ENCODE peak calls at places on chromosome 2, in ten cellular contexts. G is uterus, Q is aorta, R is heart left ventricle, M is PC-3, P is cardiac muscle cell, S is adrenal gland, V is lower lobe of right lung, D is HepG2, H is transverse colon. X is an unnamed sample.

GRCh38 chr2:73830871-73831401 is 2.2 kb downstream of the STAMBP start:
- DNase-seq in G (no peak), Q (no peak), R (no peak), M (peak; percentile 89), P (peak; percentile 82), S (peak; percentile 26), V (no peak), D (no peak), H (no peak), X (no peak)

GRCh38 chr2:190838492-190838910 is 42.1 kb upstream of the GLS start:
- DNase-seq in G (no peak), Q (no peak), R (no peak), M (peak; percentile 91), P (peak; percentile 84), S (no peak), V (no peak), D (no peak), H (no peak), X (no peak)

GRCh38 chr2:214853906-214854305 is 44.4 kb upstream of the BARD1 start:
- DNase-seq in G (no peak), Q (no peak), R (no peak), M (no peak), P (no peak), S (no peak), V (no peak), D (peak; percentile 94), H (no peak), X (no peak)

GRCh38 chr2:138086556-138086955 is 122.3 kb downstream of the HNMT start:
- DNase-seq in G (no peak), Q (no peak), R (no peak), M (no peak), P (peak; percentile 48), S (no peak), V (no peak), D (no peak), H (no peak), X (no peak)

GRCh38 chr2:58194451-58194850 is 46.7 kb downstream of the FANCL start:
- DNase-seq in G (no peak), Q (no peak), R (no peak), M (no peak), P (no peak), S (peak; percentile 35), V (no peak), D (no peak), H (no peak), X (no peak)

GRCh38 chr2:217434183-217434620 is 568.6 kb downstream of the TNS1 start:
- DNase-seq in G (peak; percentile 95), Q (peak; percentile 91), R (peak; percentile 87), M (peak; percentile 84), P (peak; percentile 98), S (peak; percentile 95), V (peak; percentile 81), D (peak; percentile 69), H (peak; percentile 76), X (peak; percentile 71)

GRCh38 chr2:171878481-171878993 is 15.5 kb downstream of the SLC25A12 start:
- DNase-seq in G (no peak), Q (no peak), R (no peak), M (no peak), P (peak; percentile 90), S (peak; percentile 52), V (no peak), D (peak; percentile 56), H (no peak), X (no peak)

GRCh38 chr2:164890533-164890932 is 48.9 kb upstream of the COBLL1 start:
- DNase-seq in G (no peak), Q (no peak), R (no peak), M (no peak), P (peak; percentile 26), S (no peak), V (no peak), D (no peak), H (no peak), X (no peak)

GRCh38 chr2:127901339-127902072 is 15.8 kb upstream of the AMMECR1L start:
- DNase-seq in G (no peak), Q (peak; percentile 81), R (peak; percentile 71), M (no peak), P (peak; percentile 75), S (peak; percentile 94), V (no peak), D (no peak), H (peak; percentile 27), X (peak; percentile 88)

GRCh38 chr2:188503975-188504374 is 212.3 kb downstream of the GULP1 start:
- DNase-seq in G (no peak), Q (no peak), R (no peak), M (no peak), P (no peak), S (no peak), V (no peak), D (no peak), H (no peak), X (no peak)

GRCh38 chr2:54284801-54285200 is 28.8 kb upstream of the TSPYL6 start:
- DNase-seq in G (no peak), Q (no peak), R (no peak), M (no peak), P (no peak), S (no peak), V (no peak), D (no peak), H (no peak), X (no peak)

GRCh38 chr2:45736757-45737704 is 85.6 kb downstream of the PRKCE start:
- DNase-seq in G (peak; percentile 77), Q (no peak), R (no peak), M (no peak), P (no peak), S (no peak), V (no peak), D (no peak), H (no peak), X (no peak)

GRCh38 chr2:205685314-205686230 is 3.3 kb downstream of the NRP2 start:
- DNase-seq in G (peak; percentile 54), Q (peak; percentile 85), R (no peak), M (peak; percentile 63), P (peak; percentile 68), S (peak; percentile 68), V (peak; percentile 70), D (no peak), H (no peak), X (no peak)

GRCh38 chr2:12036640-12036983 is 290.2 kb downstream of the LPIN1 start:
- DNase-seq in G (no peak), Q (no peak), R (no peak), M (peak; percentile 68), P (no peak), S (no peak), V (no peak), D (no peak), H (no peak), X (no peak)

DNA sequence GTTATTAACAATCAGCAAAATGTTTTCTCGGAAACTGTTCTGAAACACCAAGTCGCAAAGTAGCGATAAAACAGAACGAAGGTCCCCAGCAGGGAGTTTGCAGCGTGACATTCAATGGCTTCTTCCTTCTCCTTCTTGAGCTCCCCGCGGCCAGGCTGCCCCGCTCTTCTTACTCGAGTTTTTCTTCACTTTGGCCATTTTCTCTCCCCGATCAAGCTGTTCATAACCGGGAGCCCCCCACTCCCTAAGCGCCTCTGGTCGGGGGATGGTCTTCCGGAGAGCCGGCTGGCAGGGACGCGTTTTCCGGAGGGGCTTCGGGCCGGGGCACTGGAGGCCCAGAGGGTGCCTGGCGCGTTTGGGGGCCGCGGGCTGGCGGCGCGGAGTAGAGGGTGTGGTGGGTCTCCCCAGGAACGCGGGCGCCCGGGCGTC is 5.2 kb downstream of the SP9 start:
- DNase-seq in G (no peak), Q (peak; percentile 72), R (no peak), M (peak; percentile 16), P (no peak), S (no peak), V (no peak), D (no peak), H (no peak), X (no peak)
- H3K27me3 ChIP-seq in G (peaks cover 76% of the 10 kb centered on the region), Q (no peaks in the 10 kb centered on the region), R (peaks cover 100% of the 10 kb centered on the region), M (no peaks in the 10 kb centered on the region), P (peaks cover 100% of the 10 kb centered on the region), S (peaks cover 99% of the 10 kb centered on the region), V (peaks cover 99% of the 10 kb centered on the region), D (peaks cover 27% of the 10 kb centered on the region), H (peaks cover 100% of the 10 kb centered on the region), X (peaks cover 53% of the 10 kb centered on the region)

GRCh38 chr2:101300164-101300563 is 8.3 kb downstream of the RNF149 start:
- DNase-seq in G (no peak), Q (no peak), R (no peak), M (no peak), P (no peak), S (no peak), V (no peak), D (no peak), H (no peak), X (no peak)
- H3K4me1 ChIP-seq in G (no peaks in the 10 kb centered on the region), Q (no peaks in the 10 kb centered on the region), R (peaks cover 41% of the 10 kb centered on the region), M (peaks cover 27% of the 10 kb centered on the region), P (peaks cover 46% of the 10 kb centered on the region), S (peaks cover 66% of the 10 kb centered on the region), V (peaks cover 76% of the 10 kb centered on the region), D (peaks cover 95% of the 10 kb centered on the region), H (peaks cover 27% of the 10 kb centered on the region), X (peaks cover 20% of the 10 kb centered on the region)

DNA sequence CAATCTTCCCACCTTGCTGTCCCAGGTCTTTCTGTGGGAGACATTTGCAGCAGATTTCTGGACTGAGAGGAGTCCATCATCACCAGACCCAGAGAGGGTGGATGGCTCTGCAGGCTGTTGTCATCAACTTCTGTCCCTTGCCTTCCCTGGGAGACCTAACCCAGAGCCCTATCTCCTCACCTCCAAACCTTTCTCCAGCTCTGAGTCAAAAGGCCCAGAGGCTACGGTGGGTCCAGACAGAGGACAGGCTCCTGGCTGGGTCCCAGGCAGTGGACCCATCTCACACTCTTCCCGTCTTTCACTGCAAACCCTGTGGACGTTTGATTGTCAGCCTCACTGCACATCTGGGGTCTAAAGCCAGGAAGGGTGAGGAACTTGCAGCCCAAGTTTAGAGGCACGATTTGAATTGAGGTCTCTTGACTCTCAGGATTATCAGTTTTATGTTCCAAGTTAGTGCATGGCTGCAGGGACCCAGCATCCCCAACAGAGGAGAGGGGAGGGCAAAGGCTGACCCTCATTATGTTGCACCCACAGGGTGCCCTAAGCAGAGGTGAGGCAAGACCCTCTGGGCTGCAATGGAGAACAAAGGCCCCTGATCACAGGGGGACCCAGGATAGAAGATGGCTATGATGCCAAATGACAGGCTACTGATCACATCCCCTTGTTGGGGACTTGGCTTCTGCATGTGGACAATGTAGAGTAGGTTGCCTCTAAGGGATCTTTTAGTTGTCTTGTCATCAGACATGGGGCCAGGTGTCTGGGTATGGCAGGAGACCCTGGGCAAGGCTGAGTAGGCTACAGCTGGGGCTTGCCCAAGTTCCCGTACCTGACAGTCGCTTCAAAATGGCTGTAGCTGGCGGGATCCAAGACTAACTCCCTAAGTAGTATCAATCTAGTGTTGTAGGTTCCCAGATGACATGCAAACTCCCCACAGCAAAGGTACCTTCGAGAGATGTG is 4.7 kb upstream of the GDF7 start:
- DNase-seq in G (no peak), Q (no peak), R (no peak), M (no peak), P (no peak), S (peak; percentile 5), V (peak; percentile 28), D (no peak), H (no peak), X (no peak)
- H3K27me3 ChIP-seq in G (peaks cover 6% of the 10 kb centered on the region), Q (no peaks in the 10 kb centered on the region), R (peaks cover 89% of the 10 kb centered on the region), M (peaks cover 29% of the 10 kb centered on the region), P (peaks cover 92% of the 10 kb centered on the region), S (peaks cover 43% of the 10 kb centered on the region), V (peaks cover 63% of the 10 kb centered on the region), D (peaks cover 23% of the 10 kb centered on the region), H (peaks cover 71% of the 10 kb centered on the region), X (no peaks in the 10 kb centered on the region)

DNA sequence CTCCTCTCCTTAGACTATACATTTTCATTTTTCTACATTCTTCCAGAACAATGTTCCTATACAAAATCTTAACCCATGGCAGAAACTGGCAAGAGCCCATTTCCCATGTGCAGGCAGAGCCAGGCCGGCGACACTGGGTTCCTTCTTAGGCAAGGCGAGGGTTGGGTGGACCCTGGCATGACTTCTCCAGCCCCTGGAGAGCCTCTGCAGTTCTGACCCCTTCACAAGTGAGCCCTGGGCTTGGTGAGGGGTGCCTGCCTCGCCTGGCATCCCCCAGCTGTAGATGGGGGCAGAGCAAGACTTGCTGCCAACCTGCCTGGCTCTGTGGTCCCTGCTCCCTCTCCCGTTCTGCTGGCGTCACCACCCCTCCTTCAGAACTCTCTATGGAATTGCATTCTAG is 5.0 kb downstream of the GYPC start:
- DNase-seq in G (no peak), Q (no peak), R (no peak), M (no peak), P (no peak), S (no peak), V (no peak), D (no peak), H (no peak), X (no peak)
- H3K4me1 ChIP-seq in G (peaks cover 7% of the 10 kb centered on the region), Q (no peaks in the 10 kb centered on the region), R (peaks cover 91% of the 10 kb centered on the region), M (no peaks in the 10 kb centered on the region), P (peaks cover 49% of the 10 kb centered on the region), S (peaks cover 92% of the 10 kb centered on the region), V (peaks cover 92% of the 10 kb centered on the region), D (no peaks in the 10 kb centered on the region), H (peaks cover 28% of the 10 kb centered on the region), X (peaks cover 11% of the 10 kb centered on the region)

X was measured in pancreas.